ENCODE peak calls at places on chromosome 16, in four cellular contexts. One of them, this sample, is unnamed.

GRCh38 chr16:48126801-48127644 is 28.8 kb downstream of the ABCC12 start:
- DNase-seq in ovary: no peak
- DNase-seq in erythroblast: no peak
- DNase-seq in right lobe of liver: no peak
- DNase-seq in this sample: peak; percentile 66

GRCh38 chr16:48291303-48291702 is 44.0 kb upstream of the ABCC11 start:
- DNase-seq in ovary: no peak
- DNase-seq in erythroblast: no peak
- DNase-seq in right lobe of liver: no peak
- DNase-seq in this sample: no peak

GRCh38 chr16:67170168-67170947 is at the start of gene NOL3:
- DNase-seq in ovary: peak; percentile 88
- DNase-seq in right lobe of liver: peak; percentile 89
- DNase-seq in erythroblast: peak; percentile 55
- DNase-seq in this sample: peak; percentile 88

GRCh38 chr16:89489731-89490385 is 503 bp downstream of the ANKRD11 start:
- DNase-seq in erythroblast: no peak
- DNase-seq in right lobe of liver: peak; percentile 51
- DNase-seq in ovary: no peak
- DNase-seq in this sample: no peak

GRCh38 chr16:69031877-69032301 is 73.6 kb upstream of the HAS3 start:
- DNase-seq in ovary: no peak
- DNase-seq in erythroblast: no peak
- DNase-seq in right lobe of liver: no peak
- DNase-seq in this sample: peak; percentile 88

GRCh38 chr16:2896480-2897010 is 13.5 kb downstream of the FLYWCH2 start:
- DNase-seq in ovary: no peak
- DNase-seq in erythroblast: no peak
- DNase-seq in right lobe of liver: no peak
- DNase-seq in this sample: no peak

GRCh38 chr16:50550035-50550434 is 1.8 kb downstream of the NKD1 start:
- DNase-seq in right lobe of liver: no peak
- DNase-seq in ovary: peak; percentile 32
- DNase-seq in erythroblast: no peak
- DNase-seq in this sample: peak; percentile 17

GRCh38 chr16:54651440-54651839 is 279.2 kb upstream of the IRX5 start:
- DNase-seq in erythroblast: no peak
- DNase-seq in right lobe of liver: no peak
- DNase-seq in ovary: no peak
- DNase-seq in this sample: no peak

GRCh38 chr16:53922805-53923645 is 219.1 kb downstream of the FTO start:
- DNase-seq in erythroblast: no peak
- DNase-seq in ovary: no peak
- DNase-seq in right lobe of liver: no peak
- DNase-seq in this sample: no peak

GRCh38 chr16:10878644-10879498 is 1.9 kb downstream of the CIITA start:
- DNase-seq in ovary: peak; percentile 17
- DNase-seq in right lobe of liver: peak; percentile 81
- DNase-seq in erythroblast: peak; percentile 10
- DNase-seq in this sample: peak; percentile 48

GRCh38 chr16:784431-784830 is 3.8 kb downstream of the RPUSD1 start:
- DNase-seq in ovary: no peak
- DNase-seq in erythroblast: no peak
- DNase-seq in right lobe of liver: no peak
- DNase-seq in this sample: no peak

GRCh38 chr16:782263-782662 is 5.9 kb downstream of the RPUSD1 start:
- DNase-seq in right lobe of liver: no peak
- DNase-seq in ovary: no peak
- DNase-seq in erythroblast: no peak
- DNase-seq in this sample: no peak

GRCh38 chr16:782766-783403 is 5.3 kb downstream of the RPUSD1 start:
- DNase-seq in ovary: no peak
- DNase-seq in erythroblast: no peak
- DNase-seq in right lobe of liver: no peak
- DNase-seq in this sample: no peak

GRCh38 chr16:781346-782010 is 6.7 kb downstream of the RPUSD1 start:
- DNase-seq in erythroblast: no peak
- DNase-seq in right lobe of liver: no peak
- DNase-seq in ovary: no peak
- DNase-seq in this sample: no peak

GRCh38 chr16:783404-784161 is 4.6 kb downstream of the RPUSD1 start:
- DNase-seq in right lobe of liver: no peak
- DNase-seq in erythroblast: peak; percentile 75
- DNase-seq in ovary: peak; percentile 78
- DNase-seq in this sample: no peak
- TF ChIP-seq POLR2A in right lobe of liver: no peak
- TF ChIP-seq POLR2A in erythroblast: no peak
- TF ChIP-seq POLR2A in ovary: no peak
- TF ChIP-seq POLR2A in this sample: no peak

GRCh38 chr16:188674-189073 is 8.4 kb downstream of the HBQ1 start:
- DNase-seq in erythroblast: peak; percentile 36
- DNase-seq in right lobe of liver: no peak
- DNase-seq in ovary: no peak
- DNase-seq in this sample: no peak

GRCh38 chr16:187330-187729 is 7.1 kb downstream of the HBQ1 start:
- DNase-seq in ovary: no peak
- DNase-seq in erythroblast: no peak
- DNase-seq in right lobe of liver: no peak
- DNase-seq in this sample: no peak

GRCh38 chr16:185691-186090 is 5.4 kb downstream of the HBQ1 start:
- DNase-seq in erythroblast: no peak
- DNase-seq in ovary: no peak
- DNase-seq in right lobe of liver: no peak
- DNase-seq in this sample: no peak

GRCh38 chr16:183005-183404 is 2.7 kb downstream of the HBQ1 start:
- DNase-seq in right lobe of liver: no peak
- DNase-seq in erythroblast: no peak
- DNase-seq in ovary: no peak
- DNase-seq in this sample: no peak

DNA sequence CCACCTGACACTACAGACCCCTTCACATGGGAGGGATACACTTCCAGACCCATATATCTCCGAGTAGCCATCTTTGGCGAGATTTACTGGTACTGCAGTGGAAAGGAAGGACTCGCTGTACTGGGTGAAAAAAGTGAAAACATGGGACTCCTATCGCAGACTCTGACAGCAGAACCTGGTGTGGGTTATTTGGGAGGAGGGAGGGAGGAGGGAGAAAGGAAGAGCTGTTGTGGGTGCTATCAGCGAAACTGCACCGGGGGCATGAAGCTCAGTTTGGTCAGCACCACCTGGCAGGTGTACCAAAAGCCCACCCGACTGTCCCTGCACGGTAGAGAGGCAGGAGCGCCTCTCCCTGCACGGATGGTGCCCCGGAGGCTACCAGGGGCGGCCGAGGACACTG is 5.0 kb downstream of the HBQ1 start:
- DNase-seq in right lobe of liver: no peak
- DNase-seq in ovary: no peak
- DNase-seq in erythroblast: no peak
- DNase-seq in this sample: no peak
- TF ChIP-seq POLR2A in right lobe of liver: no peak
- TF ChIP-seq POLR2A in ovary: no peak
- TF ChIP-seq POLR2A in erythroblast: peak; percentile 18
- TF ChIP-seq POLR2A in this sample: no peak

GRCh38 chr16:8887438-8887765 is 5.3 kb downstream of the LITAFD start:
- DNase-seq in erythroblast: no peak
- DNase-seq in ovary: no peak
- DNase-seq in right lobe of liver: no peak
- DNase-seq in this sample: no peak
- TF ChIP-seq POLR2A in erythroblast: no peak
- TF ChIP-seq POLR2A in ovary: no peak
- TF ChIP-seq POLR2A in right lobe of liver: no peak
- TF ChIP-seq POLR2A in this sample: no peak

DNA sequence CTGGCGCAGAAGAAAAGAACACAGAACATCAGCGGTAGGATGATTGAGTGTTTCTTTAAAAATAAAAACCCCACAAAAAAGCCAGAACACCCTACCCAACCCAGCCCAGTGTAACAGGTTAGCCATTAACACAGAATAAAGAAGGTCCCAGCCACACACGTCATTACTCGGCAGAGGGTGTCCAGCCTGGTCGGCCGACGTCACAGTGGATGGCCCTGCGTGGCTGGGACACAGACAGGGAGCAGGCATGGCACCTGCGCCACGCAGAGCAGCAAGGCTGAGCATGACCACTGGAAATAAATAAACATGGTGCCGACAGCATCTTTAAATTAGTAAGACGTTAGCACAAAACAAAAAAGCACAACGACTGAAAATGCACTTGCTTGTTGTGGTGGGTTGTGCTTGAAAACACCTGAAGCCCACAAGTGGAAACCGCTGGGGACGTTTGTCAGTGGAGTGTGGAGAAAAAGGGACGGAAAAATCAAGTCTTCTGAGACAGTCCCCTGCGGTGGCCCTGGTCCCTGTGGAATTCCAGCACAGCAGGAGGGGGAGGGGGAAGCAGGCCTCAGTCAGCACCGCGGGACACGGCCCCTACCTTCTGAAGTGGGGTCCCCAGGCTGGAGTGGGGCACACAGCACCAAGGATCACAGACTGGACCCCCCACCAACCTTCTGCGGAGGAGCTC is 39.2 kb downstream of the SLC7A5 start:
- DNase-seq in erythroblast: no peak
- DNase-seq in right lobe of liver: no peak
- DNase-seq in ovary: no peak
- DNase-seq in this sample: no peak
- TF ChIP-seq POLR2A in erythroblast: no peak
- TF ChIP-seq POLR2A in right lobe of liver: no peak
- TF ChIP-seq POLR2A in ovary: no peak
- TF ChIP-seq POLR2A in this sample: no peak

GRCh38 chr16:20901441-20902112 is 1.0 kb downstream of the LYRM1 start:
- DNase-seq in ovary: peak; percentile 55
- DNase-seq in right lobe of liver: peak; percentile 57
- DNase-seq in erythroblast: peak; percentile 55
- DNase-seq in this sample: peak; percentile 50
- TF ChIP-seq POLR2A in ovary: peak; percentile 14
- TF ChIP-seq POLR2A in right lobe of liver: no peak
- TF ChIP-seq POLR2A in erythroblast: no peak
- TF ChIP-seq POLR2A in this sample: no peak

GRCh38 chr16:72401079-72401361 is 229.1 kb upstream of the PMFBP1 start:
- DNase-seq in ovary: no peak
- DNase-seq in erythroblast: no peak
- DNase-seq in right lobe of liver: no peak
- DNase-seq in this sample: no peak

GRCh38 chr16:72404299-72404698 is 232.3 kb upstream of the PMFBP1 start:
- DNase-seq in ovary: no peak
- DNase-seq in right lobe of liver: no peak
- DNase-seq in erythroblast: no peak
- DNase-seq in this sample: no peak

GRCh38 chr16:72406390-72406789 is 234.4 kb upstream of the PMFBP1 start:
- DNase-seq in right lobe of liver: no peak
- DNase-seq in erythroblast: no peak
- DNase-seq in ovary: no peak
- DNase-seq in this sample: no peak

GRCh38 chr16:72399811-72400210 is 227.9 kb upstream of the PMFBP1 start:
- DNase-seq in ovary: no peak
- DNase-seq in erythroblast: no peak
- DNase-seq in right lobe of liver: no peak
- DNase-seq in this sample: no peak

GRCh38 chr16:72400257-72401078 is 228.5 kb upstream of the PMFBP1 start:
- DNase-seq in erythroblast: peak; percentile 56
- DNase-seq in right lobe of liver: no peak
- DNase-seq in ovary: no peak
- DNase-seq in this sample: peak; percentile 36
- TF ChIP-seq POLR2A in erythroblast: no peak
- TF ChIP-seq POLR2A in right lobe of liver: no peak
- TF ChIP-seq POLR2A in ovary: no peak
- TF ChIP-seq POLR2A in this sample: no peak

DNA sequence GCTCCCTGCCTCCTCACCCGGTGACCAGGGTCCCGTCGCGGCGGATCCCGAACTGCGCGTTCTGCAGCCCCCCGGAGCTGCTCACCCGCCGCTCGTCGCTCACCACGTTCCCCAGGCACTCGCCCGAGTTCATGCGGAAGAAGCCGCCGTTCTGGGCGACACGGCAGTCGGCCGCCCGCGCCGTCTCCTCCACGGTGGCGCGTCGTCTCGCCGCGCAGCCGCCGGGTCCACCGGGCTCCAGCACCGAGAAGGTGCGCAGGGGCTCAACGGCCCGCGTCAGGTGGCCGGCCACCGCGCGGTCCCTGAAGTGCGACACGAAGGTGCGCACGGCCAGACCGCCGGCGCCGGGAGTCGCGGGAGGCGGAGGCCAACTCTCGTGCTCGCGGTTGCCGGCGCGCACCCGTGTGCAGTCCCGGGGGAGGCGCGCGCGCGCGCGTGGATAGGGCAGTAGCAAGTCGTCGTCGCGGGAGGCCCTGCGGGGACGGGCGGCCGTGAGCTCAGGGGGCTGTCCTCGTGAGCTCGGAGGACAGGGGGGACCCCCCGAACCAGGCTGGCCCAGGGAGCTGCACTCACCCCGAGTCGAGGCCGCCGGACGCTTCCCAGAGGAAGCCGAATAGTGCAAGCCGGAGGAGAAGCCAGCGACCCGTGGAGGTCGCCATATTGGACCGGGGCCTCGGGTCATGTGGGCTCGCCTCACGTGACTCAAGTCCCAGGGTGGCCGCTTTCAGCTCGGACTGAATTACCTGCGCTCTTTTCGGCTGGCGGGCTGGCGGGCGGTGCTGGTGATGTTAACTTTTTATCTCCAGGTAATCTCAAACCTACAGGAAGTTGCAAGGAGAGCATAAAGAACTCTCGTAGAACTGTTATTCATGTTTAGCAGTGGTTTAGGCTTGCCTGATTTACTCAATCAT is at the start of gene NAGPA:
- DNase-seq in ovary: peak; percentile 85
- DNase-seq in right lobe of liver: peak; percentile 92
- DNase-seq in erythroblast: peak; percentile 89
- DNase-seq in this sample: peak; percentile 89
- TF ChIP-seq POLR2A in ovary: no peak
- TF ChIP-seq POLR2A in right lobe of liver: peak; percentile 48
- TF ChIP-seq POLR2A in erythroblast: peak; percentile 68
- TF ChIP-seq POLR2A in this sample: peak; percentile 64

This sample was measured in body of pancreas.